ENCODE peak calls at places on chromosomes 11 and 22, in six cellular contexts. Q is neural progenitor cell, U is body of pancreas, H is adrenal gland, A is A549, J is heart right ventricle. E is an unnamed sample. For H3K4me1, the result is how much of the 10 kb centered on the place peaks cover.

GRCh38 chr22:46661221-46661851 is 41.1 kb downstream of the GRAMD4 start:
- DNase-seq in Q (no peak), U (no peak), H (peak), A (peak), J (no peak), E (no peak)

GRCh38 chr11:10982695-10983492 is 125.0 kb upstream of the ZBED5 start:
- DNase-seq in Q (no peak), U (no peak), H (no peak), A (no peak), J (no peak), E (no peak)

GRCh38 chr22:45483918-45484499 is 18.7 kb upstream of the FBLN1 start:
- DNase-seq in Q (no peak), U (no peak), H (no peak), A (no peak), J (no peak), E (no peak)

GRCh38 chr11:108616549-108616948 is 23.0 kb upstream of the EXPH5 start:
- DNase-seq in Q (no peak), U (no peak), H (no peak), A (peak), J (no peak), E (no peak)

GRCh38 chr22:50141891-50142363 is 28.6 kb upstream of the PANX2 start:
- DNase-seq in Q (peak), U (no peak), H (no peak), A (no peak), J (no peak), E (no peak)

GRCh38 chr11:11976476-11977187 is 31.8 kb downstream of the DKK3 start:
- DNase-seq in Q (no peak), U (no peak), H (no peak), A (no peak), J (no peak), E (no peak)

GRCh38 chr11:96036863-96037262 is 113.0 kb upstream of the MTMR2 start:
- DNase-seq in Q (no peak), U (peak), H (no peak), A (no peak), J (no peak), E (no peak)

GRCh38 chr11:73291196-73291595 is 16.9 kb upstream of the ARHGEF17 start:
- DNase-seq in Q (no peak), U (no peak), H (no peak), A (no peak), J (no peak), E (no peak)

GRCh38 chr11:19367051-19367709 is 126.4 kb upstream of the E2F8 start:
- DNase-seq in Q (no peak), U (no peak), H (no peak), A (no peak), J (no peak), E (no peak)

GRCh38 chr22:29820941-29821789 is 16.9 kb downstream of the ASCC2 start:
- DNase-seq in Q (no peak), U (peak), H (peak), A (peak), J (peak), E (peak)

GRCh38 chr11:122068096-122068495 is 47.9 kb downstream of the BLID start:
- DNase-seq in Q (no peak), U (no peak), H (no peak), A (no peak), J (no peak), E (no peak)

GRCh38 chr22:27474711-27475547 is 326.6 kb downstream of the MN1 start:
- DNase-seq in Q (no peak), U (no peak), H (peak), A (peak), J (no peak), E (no peak)

GRCh38 chr11:69388210-69388609 is 93.3 kb upstream of the LINC01488 start:
- DNase-seq in Q (no peak), U (no peak), H (no peak), A (no peak), J (no peak), E (no peak)

DNA sequence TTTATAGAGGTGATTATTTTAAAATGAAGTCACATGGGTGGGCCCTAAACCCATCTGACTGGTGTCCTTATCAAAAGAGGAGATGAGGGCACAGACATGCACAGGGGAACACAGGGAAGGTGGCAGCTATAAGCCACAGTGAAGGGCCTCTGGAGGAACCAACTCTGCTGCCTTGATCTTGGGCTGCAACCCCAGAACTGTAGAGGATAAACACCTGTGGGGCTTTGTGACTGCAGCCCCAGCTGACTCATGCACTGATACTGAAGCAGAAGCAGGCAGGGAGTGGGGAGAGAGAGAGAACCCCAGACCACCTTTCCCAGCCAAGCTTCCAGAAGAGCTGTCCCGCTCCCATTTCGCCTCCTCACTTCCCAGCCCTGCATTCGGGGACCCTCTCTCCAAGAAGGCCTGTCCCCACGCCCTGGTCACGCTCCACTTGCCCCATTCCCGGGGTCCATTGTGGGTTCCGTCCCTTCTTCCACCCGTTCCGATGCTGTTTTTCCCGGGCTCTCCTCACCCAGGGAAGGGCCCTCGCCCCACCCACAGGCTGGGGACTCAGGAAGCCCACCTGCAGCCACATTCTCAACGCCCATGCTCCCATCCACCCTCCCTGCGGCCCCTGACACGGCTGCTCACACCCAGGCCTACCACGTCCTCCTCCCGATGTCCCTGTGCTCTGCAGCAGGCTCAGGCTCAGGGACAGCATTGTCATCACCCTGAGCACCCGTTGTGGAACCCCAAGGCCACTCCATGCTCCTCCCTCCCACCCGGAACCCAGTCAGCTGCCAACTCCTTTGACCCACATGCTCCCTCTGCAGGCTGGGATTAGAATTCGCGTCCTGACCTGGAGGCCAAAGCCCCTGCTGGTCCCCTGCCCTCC is 90.8 kb upstream of the SHANK2 start:
- DNase-seq in Q (peak), U (peak), H (peak), A (peak), J (no peak), E (peak)
- TF ChIP-seq CTCF in Q (peak), U (peak), H (peak), A (peak), J (no peak), E (peak)

GRCh38 chr11:91097069-91097468 is 874.2 kb upstream of the CHORDC1 start:
- DNase-seq in Q (no peak), U (no peak), H (no peak), A (no peak), J (no peak), E (no peak)
- H3K4me1 ChIP-seq in Q (under half), U (under half), H (under half), A (under half), J (under half), E (under half)

GRCh38 chr22:38249301-38249700 is 23.5 kb downstream of the TMEM184B start:
- DNase-seq in Q (no peak), U (no peak), H (no peak), A (no peak), J (no peak), E (no peak)
- H3K27ac ChIP-seq in Q (no peak), U (no peak), H (no peak), A (no peak), J (no peak), E (no peak)

GRCh38 chr11:48037709-48038468 is 57.5 kb downstream of the PTPRJ start:
- DNase-seq in Q (no peak), U (no peak), H (no peak), A (no peak), J (no peak), E (no peak)

GRCh38 chr11:48034926-48035876 is 54.8 kb downstream of the PTPRJ start:
- DNase-seq in Q (no peak), U (peak), H (peak), A (no peak), J (peak), E (no peak)

GRCh38 chr11:48033918-48034341 is 53.6 kb downstream of the PTPRJ start:
- DNase-seq in Q (no peak), U (no peak), H (no peak), A (no peak), J (no peak), E (no peak)

GRCh38 chr11:48036011-48036410 is 55.7 kb downstream of the PTPRJ start:
- DNase-seq in Q (no peak), U (no peak), H (no peak), A (no peak), J (no peak), E (no peak)

GRCh38 chr11:48036466-48036865 is 56.1 kb downstream of the PTPRJ start:
- DNase-seq in Q (no peak), U (no peak), H (no peak), A (no peak), J (no peak), E (no peak)
- TF ChIP-seq CTCF in Q (no peak), U (no peak), H (no peak), A (no peak), J (no peak), E (no peak)

DNA sequence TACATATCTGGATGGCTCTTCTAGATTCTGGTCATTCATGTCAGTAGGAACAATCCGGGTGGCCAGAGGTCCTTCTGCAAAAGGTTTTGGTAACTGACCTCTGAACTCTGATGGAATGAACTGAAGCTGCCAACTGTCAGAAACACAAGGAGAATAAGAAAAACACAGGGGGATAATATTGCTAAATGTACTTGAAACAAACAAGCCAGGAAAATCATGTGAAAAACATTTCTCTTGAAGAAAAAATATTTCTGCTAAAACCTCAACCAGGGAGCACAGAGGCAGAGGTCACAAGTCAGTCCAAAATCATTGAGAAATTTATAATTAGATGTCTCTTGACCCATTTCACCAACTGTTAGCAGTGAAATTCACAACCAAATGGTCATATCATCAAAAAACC is 35.2 kb downstream of the ALG9 start:
- DNase-seq in Q (no peak), U (no peak), H (no peak), A (no peak), J (no peak), E (no peak)
- H3K4me1 ChIP-seq in Q (under half), U (under half), H (under half), A (under half), J (under half), E (under half)

GRCh38 chr11:68120212-68121066 is 749 bp downstream of the CHKA start:
- DNase-seq in Q (peak), U (peak), H (peak), A (no peak), J (peak), E (no peak)
- H3K27ac ChIP-seq in Q (peak), U (peak), H (no peak), A (peak), J (peak), E (peak)

GRCh38 chr11:47408598-47409439 is 429 bp downstream of the SLC39A13 start:
- DNase-seq in Q (peak), U (peak), H (peak), A (peak), J (peak), E (no peak)

GRCh38 chr11:47407746-47408590 is at the start of gene SLC39A13:
- DNase-seq in Q (peak), U (peak), H (peak), A (peak), J (peak), E (peak)

GRCh38 chr11:47409440-47410403 is 1.3 kb downstream of the SLC39A13 start:
- DNase-seq in Q (peak), U (no peak), H (no peak), A (no peak), J (no peak), E (no peak)

GRCh38 chr11:47410404-47411264 is 2.2 kb downstream of the SLC39A13 start:
- DNase-seq in Q (peak), U (no peak), H (no peak), A (no peak), J (no peak), E (no peak)

GRCh38 chr11:47406896-47407745 is 1.3 kb upstream of the SLC39A13 start:
- DNase-seq in Q (peak), U (no peak), H (no peak), A (no peak), J (no peak), E (no peak)
- TF ChIP-seq CTCF in Q (no peak), U (no peak), H (no peak), A (no peak), J (no peak), E (no peak)

GRCh38 chr11:57474751-57475115 is 14.4 kb downstream of the RTN4RL2 start:
- DNase-seq in Q (no peak), U (no peak), H (no peak), A (no peak), J (no peak), E (no peak)

GRCh38 chr11:57474017-57474750 is 13.9 kb downstream of the RTN4RL2 start:
- DNase-seq in Q (no peak), U (no peak), H (no peak), A (no peak), J (no peak), E (no peak)

GRCh38 chr11:57475671-57476222 is 15.4 kb downstream of the RTN4RL2 start:
- DNase-seq in Q (no peak), U (no peak), H (no peak), A (no peak), J (no peak), E (no peak)

GRCh38 chr11:57476223-57476882 is 16.0 kb downstream of the RTN4RL2 start:
- DNase-seq in Q (peak), U (peak), H (no peak), A (no peak), J (no peak), E (no peak)

DNA sequence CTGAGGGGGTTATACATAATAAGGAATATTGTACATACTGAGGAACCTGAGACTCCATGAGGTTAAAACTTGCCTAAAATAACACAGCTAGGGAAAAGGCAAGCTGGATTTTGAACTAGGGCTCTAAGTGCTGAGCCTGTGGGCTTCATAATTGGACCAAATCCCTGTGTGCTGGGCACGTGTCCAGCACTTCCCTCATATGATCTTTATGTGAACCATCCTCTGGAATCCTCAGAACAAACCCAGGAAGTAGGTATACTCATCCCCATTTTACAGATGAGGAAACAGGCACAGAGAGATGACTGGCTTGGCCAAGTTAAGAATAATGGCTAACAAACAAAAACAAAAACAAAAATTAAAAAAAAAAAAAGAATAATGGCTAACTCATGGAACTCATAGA is 14.9 kb downstream of the RTN4RL2 start:
- DNase-seq in Q (no peak), U (no peak), H (no peak), A (no peak), J (no peak), E (no peak)
- H3K4me1 ChIP-seq in Q (under half), U (under half), H (under half), A (half or more), J (under half), E (under half)

GRCh38 chr11:34366522-34366921 is 8.7 kb upstream of the ABTB2 start:
- DNase-seq in Q (no peak), U (peak), H (peak), A (no peak), J (no peak), E (no peak)
- H3K27ac ChIP-seq in Q (no peak), U (no peak), H (no peak), A (no peak), J (no peak), E (no peak)